ENCODE peak calls at places on chromosomes 16 and 17, in five cellular contexts. A, X, N, E and I are unnamed samples.
A peak's percentile ranks its signal among the peaks of the same experiment; 100 is the strongest.

GRCh38 chr17:14150604-14151003 is 81.3 kb downstream of the COX10 start:
- DNase-seq in A (no peak), X (no peak), N (no peak), E (no peak), I (no peak)

GRCh38 chr17:64155751-64156544 is 26.0 kb upstream of the ERN1 start:
- DNase-seq in A (no peak), X (no peak), N (no peak), E (peak; percentile 59), I (peak; percentile 66)

GRCh38 chr17:59550703-59551102 is 14.7 kb upstream of the DHX40 start:
- DNase-seq in A (no peak), X (no peak), N (no peak), E (no peak), I (no peak)

GRCh38 chr16:65751622-65752598 is 614.6 kb upstream of the CDH5 start:
- DNase-seq in A (no peak), X (no peak), N (no peak), E (no peak), I (no peak)

GRCh38 chr16:5693426-5693825 is 595.8 kb upstream of the EEF2KMT start:
- DNase-seq in A (no peak), X (no peak), N (no peak), E (no peak), I (no peak)

GRCh38 chr16:89687092-89687940 is 827 bp downstream of the CDK10 start:
- DNase-seq in A (peak; percentile 57), X (peak; percentile 32), N (no peak), E (peak; percentile 60), I (peak; percentile 85)

GRCh38 chr16:68041783-68042182 is 18.7 kb downstream of the DUS2 start:
- DNase-seq in A (no peak), X (no peak), N (no peak), E (no peak), I (no peak)

GRCh38 chr17:32564325-32564724 is 77.5 kb downstream of the CDK5R1 start:
- DNase-seq in A (no peak), X (no peak), N (no peak), E (peak; percentile 65), I (no peak)

GRCh38 chr16:8741636-8742427 is 55.6 kb downstream of the TMEM186 start:
- DNase-seq in A (no peak), X (no peak), N (no peak), E (no peak), I (no peak)

GRCh38 chr17:70310251-70310672 is 140.9 kb downstream of the KCNJ2 start:
- DNase-seq in A (no peak), X (no peak), N (no peak), E (no peak), I (no peak)

GRCh38 chr16:50592996-50593395 is 44.8 kb downstream of the NKD1 start:
- DNase-seq in A (no peak), X (no peak), N (no peak), E (no peak), I (no peak)

GRCh38 chr16:50591800-50592771 is 43.9 kb downstream of the NKD1 start:
- DNase-seq in A (no peak), X (no peak), N (no peak), E (no peak), I (peak; percentile 35)

GRCh38 chr16:50595854-50596253 is 47.7 kb downstream of the NKD1 start:
- DNase-seq in A (no peak), X (no peak), N (no peak), E (no peak), I (no peak)

GRCh38 chr16:50594332-50595260 is 46.4 kb downstream of the NKD1 start:
- DNase-seq in A (no peak), X (no peak), N (no peak), E (no peak), I (no peak)

GRCh38 chr16:50593410-50594139 is 45.4 kb downstream of the NKD1 start:
- DNase-seq in A (no peak), X (no peak), N (peak; percentile 78), E (no peak), I (no peak)
- TF ChIP-seq CTCF in A (peak; percentile 51), X (no peak), N (peak; percentile 83), E (no peak), I (no peak)

GRCh38 chr16:56277040-56277439 is 85.8 kb downstream of the GNAO1 start:
- DNase-seq in A (no peak), X (no peak), N (peak; percentile 73), E (no peak), I (no peak)
- TF ChIP-seq CTCF in A (peak; percentile 65), X (no peak), N (peak; percentile 75), E (peak; percentile 19), I (no peak)

GRCh38 chr17:4678448-4679026 is 25.4 kb downstream of the PELP1 start:
- DNase-seq in A (peak; percentile 95), X (peak; percentile 57), N (no peak), E (peak; percentile 95), I (peak; percentile 28)
- TF ChIP-seq CTCF in A (no peak), X (no peak), N (no peak), E (no peak), I (no peak)

DNA sequence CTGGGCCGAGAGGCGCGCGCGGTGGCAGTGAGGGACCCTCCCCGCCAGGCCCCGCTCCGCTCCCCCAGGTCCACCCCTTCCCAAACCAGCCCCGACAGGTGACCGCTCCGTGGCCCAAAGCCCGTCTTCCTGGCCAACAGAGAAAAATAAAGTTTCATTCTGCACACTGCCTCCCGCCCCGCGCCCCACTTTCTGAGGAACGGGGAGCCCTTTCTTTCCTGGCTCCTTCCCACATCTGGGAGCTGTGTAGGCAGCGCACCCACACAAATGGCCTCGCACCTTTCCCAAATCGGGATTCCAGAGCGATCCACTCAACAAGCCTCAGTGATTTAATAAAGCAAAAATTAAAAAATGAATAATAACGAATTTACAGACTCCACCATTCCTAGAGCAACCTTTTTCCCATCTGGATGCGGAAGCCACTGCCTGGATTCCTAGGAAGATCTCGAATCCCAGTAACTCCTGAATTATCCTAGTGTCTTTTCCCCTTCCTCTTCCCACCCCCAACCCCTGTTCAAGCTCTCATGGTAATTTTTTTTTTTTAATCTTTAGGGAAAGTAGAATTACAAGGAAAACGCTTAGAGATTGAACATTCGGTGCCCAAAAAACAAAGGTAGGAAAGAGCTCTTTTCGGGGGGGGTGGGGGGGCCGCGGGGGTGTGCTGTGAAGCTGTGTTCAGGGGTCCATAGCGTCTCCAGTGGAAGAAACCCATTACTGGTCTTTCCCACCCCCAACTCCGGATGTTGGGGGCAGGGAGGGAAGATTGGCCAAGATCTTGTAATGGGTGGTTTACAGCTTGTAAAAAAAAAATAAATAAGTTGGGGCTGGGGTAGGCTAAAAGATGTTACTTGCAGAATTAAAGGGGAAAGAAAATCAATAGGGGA is 1.6 kb downstream of the IGF2BP1 start:
- DNase-seq in A (no peak), X (no peak), N (peak; percentile 36), E (no peak), I (no peak)
- TF ChIP-seq CTCF in A (peak; percentile 47), X (no peak), N (peak; percentile 39), E (no peak), I (no peak)

GRCh38 chr17:66915792-66916191 is 48.7 kb upstream of the CACNG4 start:
- DNase-seq in A (no peak), X (no peak), N (no peak), E (no peak), I (no peak)

GRCh38 chr17:66910651-66911285 is 53.7 kb upstream of the CACNG4 start:
- DNase-seq in A (no peak), X (no peak), N (no peak), E (no peak), I (no peak)

GRCh38 chr17:66916946-66917345 is 47.6 kb upstream of the CACNG4 start:
- DNase-seq in A (no peak), X (no peak), N (no peak), E (no peak), I (no peak)

GRCh38 chr17:66918896-66919295 is 45.6 kb upstream of the CACNG4 start:
- DNase-seq in A (no peak), X (no peak), N (no peak), E (no peak), I (no peak)

DNA sequence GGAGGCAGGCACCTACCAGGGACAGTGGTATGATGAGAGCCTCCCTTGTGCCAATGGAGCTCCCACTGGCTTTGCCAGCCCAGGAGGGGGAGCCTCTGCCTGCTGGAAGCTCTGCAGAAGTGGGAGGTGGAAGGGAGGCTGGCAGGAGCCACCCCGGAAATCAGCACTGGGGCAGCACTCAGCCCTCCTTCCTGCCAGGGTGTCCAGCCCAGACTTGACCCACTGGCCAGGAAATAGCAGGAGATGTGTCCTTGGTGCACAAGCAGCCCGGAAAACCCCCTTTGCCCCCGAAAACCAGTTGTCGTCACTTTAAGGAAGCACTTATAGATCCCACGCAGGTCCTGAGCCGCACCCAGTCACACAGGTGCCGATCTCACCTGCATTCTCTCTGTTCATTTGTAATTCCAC is 49.3 kb upstream of the CACNG4 start:
- DNase-seq in A (no peak), X (peak; percentile 83), N (peak; percentile 71), E (peak; percentile 64), I (peak; percentile 87)
- TF ChIP-seq CTCF in A (peak; percentile 43), X (peak; percentile 64), N (peak; percentile 57), E (peak; percentile 86), I (peak; percentile 61)

DNA sequence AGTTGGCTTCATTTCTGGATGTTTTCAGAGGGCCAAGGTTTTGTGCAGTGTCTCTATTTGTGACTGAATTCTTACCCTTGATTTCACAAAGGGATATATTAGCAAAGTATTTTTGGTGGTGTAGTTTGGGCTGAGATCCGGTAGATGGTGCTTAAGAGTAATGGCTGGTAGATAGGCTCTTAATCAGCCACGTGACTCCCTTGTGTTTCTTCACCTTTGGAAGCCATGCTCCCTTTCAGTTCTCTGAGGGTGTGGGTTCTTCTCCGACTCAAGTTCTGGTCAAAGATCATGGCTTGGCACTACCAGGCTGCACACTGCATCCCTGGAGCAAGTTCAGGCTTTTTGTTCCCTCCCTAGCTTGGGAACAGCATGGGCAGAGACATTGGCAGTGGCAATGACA is 887.3 kb downstream of the CDH8 start:
- DNase-seq in A (no peak), X (peak; percentile 0), N (no peak), E (no peak), I (no peak)
- TF ChIP-seq CTCF in A (no peak), X (no peak), N (peak; percentile 58), E (no peak), I (no peak)

DNA sequence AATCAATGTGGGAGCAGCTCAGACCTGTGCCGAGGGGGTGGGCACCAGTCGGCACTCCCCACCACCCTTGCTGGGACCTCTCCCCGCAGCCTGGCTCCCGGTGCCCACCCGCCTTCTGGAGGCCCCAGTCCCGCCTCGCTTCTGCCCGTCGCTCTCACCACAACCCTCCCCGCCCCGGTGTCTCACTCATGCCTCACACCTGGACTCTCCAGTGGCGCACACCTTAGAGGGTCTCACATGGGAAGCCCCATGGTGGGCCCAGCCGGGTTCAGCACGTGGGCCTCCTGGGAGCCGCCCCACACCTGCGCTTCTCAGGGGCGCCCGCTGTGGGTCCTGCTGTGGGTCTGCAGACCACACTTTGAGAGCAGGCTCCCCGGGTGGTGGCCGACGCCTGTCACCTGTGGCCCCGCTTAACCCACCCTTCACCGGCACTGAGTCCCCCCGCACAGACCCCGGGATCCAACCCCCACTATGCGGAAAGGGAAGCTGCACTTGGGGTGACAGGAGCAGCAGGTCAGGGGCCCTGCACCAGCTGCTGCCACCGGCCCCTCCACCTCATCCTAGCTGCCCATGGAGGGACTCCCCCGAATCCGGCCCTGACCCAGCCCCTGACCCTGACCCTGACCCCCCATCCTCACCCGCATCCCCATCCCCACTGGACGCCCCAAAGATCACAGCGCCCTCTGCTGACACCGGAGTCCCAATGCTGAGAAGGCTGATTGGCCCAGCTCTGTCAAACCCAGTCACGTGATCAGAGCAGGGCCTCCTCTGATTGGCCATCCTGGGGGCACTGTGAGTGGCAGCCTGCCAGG is 27.4 kb upstream of the SLC38A10 start:
- DNase-seq in A (no peak), X (no peak), N (no peak), E (no peak), I (no peak)
- TF ChIP-seq CTCF in A (peak; percentile 53), X (peak; percentile 55), N (peak; percentile 52), E (peak; percentile 33), I (no peak)